ENCODE peak calls at places on chromosomes 3 and 15, in nine cellular contexts. Q, L, R, B, X, A, U, M and K are unnamed samples.

GRCh38 chr3:45105855-45106655 is 40.1 kb downstream of the CDCP1 start:
- DNase-seq in L (no peak), Q (no peak), R (no peak), A (peak), B (no peak), X (peak), U (no peak), M (no peak), K (no peak)

GRCh38 chr3:188796122-188796631 is 375.6 kb upstream of the TPRG1 start:
- DNase-seq in L (peak), X (peak), Q (no peak), B (no peak), U (peak), M (no peak), R (no peak), A (no peak), K (no peak)

GRCh38 chr3:62875103-62876002 is at the start of gene CADPS:
- DNase-seq in R (no peak), L (peak), B (peak), X (no peak), Q (no peak), A (no peak), M (no peak), U (peak), K (peak)

GRCh38 chr15:52252781-52253180 is 42.8 kb downstream of the MYO5C start:
- DNase-seq in M (no peak), L (no peak), B (no peak), R (peak), U (peak), Q (peak), X (peak), A (no peak), K (no peak)

GRCh38 chr3:116153174-116153573 is 292.1 kb downstream of the LSAMP start:
- DNase-seq in M (no peak), X (no peak), L (no peak), A (no peak), Q (no peak), U (no peak), B (no peak), R (no peak), K (no peak)

GRCh38 chr3:46998121-46998851 is 18.8 kb downstream of the NBEAL2 start:
- DNase-seq in A (peak), U (peak), X (peak), B (peak), M (peak), R (no peak), Q (no peak), L (peak), K (peak)

GRCh38 chr3:100254168-100254777 is 6.5 kb upstream of the TBC1D23 start:
- DNase-seq in U (peak), B (peak), Q (no peak), L (peak), R (peak), M (peak), A (no peak), X (peak), K (peak)

GRCh38 chr15:81558056-81558455 is 184.0 kb upstream of the TMC3 start:
- DNase-seq in A (no peak), L (no peak), M (no peak), B (no peak), U (no peak), X (no peak), R (no peak), Q (no peak), K (no peak)

GRCh38 chr3:28791713-28792255 is 443.2 kb upstream of the AZI2 start:
- DNase-seq in Q (no peak), U (no peak), R (no peak), L (no peak), X (no peak), A (no peak), M (no peak), B (no peak), K (no peak)

GRCh38 chr3:114411811-114412803 is 118.3 kb downstream of the TIGIT start:
- DNase-seq in X (peak), A (no peak), Q (no peak), L (no peak), U (peak), R (no peak), B (peak), M (no peak), K (no peak)

GRCh38 chr3:197801801-197802504 is 10.9 kb downstream of the LRCH3 start:
- DNase-seq in R (no peak), B (no peak), L (no peak), Q (no peak), X (no peak), M (no peak), U (peak), A (no peak), K (no peak)

GRCh38 chr3:29655016-29655415 is 374.1 kb downstream of the RBMS3 start:
- DNase-seq in A (no peak), M (no peak), R (no peak), L (no peak), X (no peak), U (no peak), Q (no peak), B (no peak), K (no peak)

GRCh38 chr15:58980351-58980939 is 7.0 kb upstream of the RNF111 start:
- DNase-seq in Q (no peak), A (no peak), U (no peak), L (peak), X (no peak), B (no peak), M (no peak), R (peak), K (peak)

GRCh38 chr3:143888846-143889245 is 40.6 kb upstream of the SLC9A9 start:
- DNase-seq in U (no peak), R (no peak), L (no peak), B (no peak), M (no peak), A (no peak), Q (no peak), X (no peak), K (no peak)

GRCh38 chr3:123292321-123293310 is 90.9 kb downstream of the SEC22A start:
- DNase-seq in L (no peak), M (no peak), Q (no peak), B (no peak), A (no peak), X (no peak), U (no peak), R (no peak), K (no peak)

GRCh38 chr15:66816201-66816600 is 114.2 kb downstream of the SMAD6 start:
- DNase-seq in X (no peak), A (no peak), U (no peak), B (no peak), Q (no peak), L (no peak), M (no peak), R (no peak), K (no peak)

GRCh38 chr15:79076661-79077060 is 13.9 kb downstream of the RASGRF1 start:
- DNase-seq in U (no peak), X (no peak), Q (no peak), A (no peak), L (no peak), M (no peak), R (no peak), B (no peak), K (no peak)

GRCh38 chr15:68687136-68687735 is 108.4 kb downstream of the CORO2B start:
- DNase-seq in R (no peak), U (no peak), Q (no peak), M (no peak), L (no peak), X (no peak), A (no peak), B (no peak), K (no peak)

GRCh38 chr3:156264771-156265170 is 144.4 kb downstream of the KCNAB1 start:
- DNase-seq in M (no peak), A (no peak), B (no peak), X (no peak), R (no peak), L (no peak), U (no peak), Q (no peak), K (no peak)

GRCh38 chr3:51502562-51502910 is 2.7 kb upstream of the DCAF1 start:
- DNase-seq in A (no peak), B (no peak), L (no peak), Q (no peak), R (no peak), X (no peak), U (no peak), M (no peak), K (no peak)

GRCh38 chr3:69326821-69327433 is 59.0 kb downstream of the FRMD4B start:
- DNase-seq in X (no peak), B (no peak), L (peak), U (no peak), Q (no peak), R (no peak), A (peak), M (peak), K (no peak)

GRCh38 chr3:189188466-189188865 is 16.7 kb downstream of the TPRG1 start:
- DNase-seq in B (no peak), M (no peak), L (no peak), X (no peak), U (peak), R (no peak), Q (no peak), A (no peak), K (no peak)